ENCODE peak calls at places on chromosome 1, in four cellular contexts. S, F, C and N are unnamed samples.

GRCh38 chr1:148315081-148315811 is 163.2 kb upstream of the NBPF11 start:
- DNase-seq in S (no peak), F (no peak), C (no peak), N (no peak)

GRCh38 chr1:85308837-85309350 is 32.5 kb upstream of the BCL10 start:
- DNase-seq in S (no peak), F (no peak), C (no peak), N (no peak)

GRCh38 chr1:204093756-204094155 is 20.8 kb downstream of the SOX13 start:
- DNase-seq in F (no peak), C (no peak), S (no peak), N (no peak)

GRCh38 chr1:14108356-14109275 is 408.6 kb downstream of the PRDM2 start:
- DNase-seq in F (no peak), S (no peak), C (no peak), N (peak)

GRCh38 chr1:3566004-3566885 is 45.1 kb downstream of the MEGF6 start:
- DNase-seq in C (no peak), S (no peak), F (no peak), N (no peak)

GRCh38 chr1:221085712-221086111 is 206.5 kb downstream of the HLX start:
- DNase-seq in C (no peak), S (no peak), F (no peak), N (no peak)

GRCh38 chr1:181073638-181074037 is 14.9 kb upstream of the IER5 start:
- DNase-seq in F (no peak), S (no peak), C (no peak), N (no peak)

GRCh38 chr1:220189750-220190347 is 82.4 kb downstream of the RAB3GAP2 start:
- DNase-seq in C (peak), F (no peak), S (no peak), N (no peak)

GRCh38 chr1:39061951-39062350 is 35.8 kb downstream of the NDUFS5 start:
- DNase-seq in C (no peak), F (no peak), S (no peak), N (no peak)

GRCh38 chr1:147169171-147169570 is 3.1 kb downstream of the PRKAB2 start:
- DNase-seq in F (no peak), C (no peak), S (no peak), N (no peak)

GRCh38 chr1:233087001-233087881 is 136.8 kb downstream of the NTPCR start:
- DNase-seq in C (peak), F (no peak), S (no peak), N (no peak)

GRCh38 chr1:98702976-98703375 is 41.5 kb downstream of the SNX7 start:
- DNase-seq in S (no peak), C (no peak), F (no peak), N (no peak)

GRCh38 chr1:102434421-102434820 is 437.7 kb upstream of the OLFM3 start:
- DNase-seq in C (peak), S (no peak), F (no peak), N (no peak)

GRCh38 chr1:230332429-230333088 is 93.6 kb downstream of the PGBD5 start:
- DNase-seq in C (peak), F (no peak), S (peak), N (no peak)

GRCh38 chr1:214581785-214582184 is 21.2 kb upstream of the CENPF start:
- DNase-seq in F (no peak), C (no peak), S (no peak), N (no peak)

GRCh38 chr1:203913045-203913444 is 51.6 kb downstream of the SNRPE start:
- DNase-seq in F (no peak), S (no peak), C (no peak), N (no peak)

GRCh38 chr1:185853739-185854138 is 119.5 kb downstream of the HMCN1 start:
- DNase-seq in S (no peak), F (no peak), C (no peak), N (no peak)

GRCh38 chr1:154407866-154408777 is 3.0 kb downstream of the IL6R start:
- DNase-seq in F (peak), C (peak), S (no peak), N (no peak)

GRCh38 chr1:110229348-110230001 is 19.4 kb downstream of the KCNC4 start:
- DNase-seq in C (no peak), F (no peak), S (no peak), N (peak)